ENCODE peak calls at places on chromosome 7, in eight cellular contexts. D is non-pigmented ciliary epithelial cell; G is heart right ventricle; A is mucosa of descending colon; L is effector CD4-positive, alpha-beta T cell; S is activated CD8-positive, alpha-beta memory T cell treated with anti-CD3 and anti-CD28 coated beads for 4 hours; T is NCI-H1105; R is T-helper 9 cell. P is an unnamed sample.

GRCh38 chr7:786472-787255 is 45.6 kb upstream of the SUN1 start:
- DNase-seq in L (peak), D (no peak), R (peak), A (no peak), S (peak), G (peak), T (peak), P (no peak)

GRCh38 chr7:40673285-40673684 is 538.5 kb downstream of the SUGCT start:
- DNase-seq in D (peak), S (no peak), A (no peak), T (no peak), L (no peak), R (no peak), G (no peak), P (no peak)

GRCh38 chr7:151682831-151683614 is 163.3 kb upstream of the RHEB start:
- DNase-seq in D (no peak), R (no peak), S (no peak), T (no peak), A (no peak), L (no peak), G (no peak), P (no peak)

GRCh38 chr7:22357311-22358175 is 589 bp upstream of the RAPGEF5 start:
- DNase-seq in L (no peak), A (no peak), T (peak), R (no peak), S (no peak), D (no peak), G (no peak), P (peak)

GRCh38 chr7:94178247-94178646 is 174.1 kb upstream of the BET1 start:
- DNase-seq in L (no peak), S (no peak), T (no peak), D (no peak), G (no peak), A (no peak), R (no peak), P (no peak)

GRCh38 chr7:142603870-142604448 is 145.3 kb upstream of the PRSS1 start:
- DNase-seq in S (no peak), D (no peak), G (no peak), L (peak), A (no peak), T (peak), R (peak), P (peak)

GRCh38 chr7:130013241-130013640 is 37.9 kb downstream of the ZC3HC1 start:
- DNase-seq in T (no peak), R (no peak), G (no peak), D (no peak), S (no peak), A (no peak), L (no peak), P (no peak)

GRCh38 chr7:153006911-153007310 is 247.4 kb downstream of the ACTR3B start:
- DNase-seq in G (no peak), A (no peak), L (no peak), S (no peak), R (no peak), D (no peak), T (no peak), P (no peak)

GRCh38 chr7:15995027-15995426 is 308.5 kb upstream of the MEOX2 start:
- DNase-seq in T (no peak), D (no peak), R (no peak), L (no peak), S (no peak), G (no peak), A (no peak), P (no peak)

GRCh38 chr7:144834516-144835165 is 1.2 kb downstream of the TPK1 start:
- DNase-seq in G (no peak), L (peak), A (no peak), R (peak), D (no peak), S (no peak), T (no peak), P (no peak)

GRCh38 chr7:39595102-39595620 is 28.2 kb upstream of the RALA start:
- DNase-seq in D (no peak), R (no peak), G (no peak), T (peak), S (no peak), A (no peak), L (no peak), P (no peak)

GRCh38 chr7:17444673-17445072 is 146.2 kb downstream of the AHR start:
- DNase-seq in L (no peak), S (no peak), A (no peak), T (no peak), D (no peak), R (no peak), G (no peak), P (no peak)